ENCODE peak calls at places on chromosomes 3 and 15, in six cellular contexts. J is HepG2, P is SK-N-SH, W is GM12891, Y is GM12878, S is K562. Z is an unnamed sample.
A peak's percentile ranks its signal among the peaks of the same experiment; 100 is the strongest.

GRCh38 chr15:61736792-61737191 is 323.5 kb downstream of the VPS13C start:
- DNase-seq in S (no peak), P (no peak), J (no peak), Y (no peak), W (no peak), Z (no peak)

GRCh38 chr3:124787490-124788195 is 57.4 kb downstream of the UMPS start:
- DNase-seq in P (no peak), W (no peak), Y (no peak), S (no peak), J (no peak), Z (no peak)

GRCh38 chr15:77710637-77711036 is 77.9 kb upstream of the LINGO1 start:
- DNase-seq in W (no peak), S (no peak), P (no peak), J (no peak), Y (no peak), Z (no peak)

GRCh38 chr15:31510003-31510402 is 183.4 kb downstream of the KLF13 start:
- DNase-seq in S (no peak), P (no peak), J (no peak), Y (no peak), W (no peak), Z (no peak)

GRCh38 chr3:99319961-99320360 is 318.4 kb upstream of the COL8A1 start:
- DNase-seq in Y (no peak), W (no peak), J (no peak), S (no peak), P (no peak), Z (no peak)

GRCh38 chr15:40097968-40098476 is 10.7 kb downstream of the BMF start:
- DNase-seq in Y (no peak), S (peak; percentile 73), P (no peak), J (no peak), W (no peak), Z (no peak)

GRCh38 chr3:61358364-61358763 is 107.1 kb upstream of the FHIT start:
- DNase-seq in Y (peak; percentile 76), W (peak; percentile 17), P (peak; percentile 47), S (no peak), J (no peak), Z (peak; percentile 3)

GRCh38 chr3:86996261-86996955 is 5.5 kb upstream of the VGLL3 start:
- DNase-seq in Y (no peak), S (no peak), P (no peak), W (no peak), J (no peak), Z (no peak)

GRCh38 chr15:88636654-88637053 is 2.2 kb upstream of the ISG20 start:
- DNase-seq in J (no peak), Y (no peak), P (no peak), W (no peak), S (no peak), Z (no peak)

GRCh38 chr3:183554377-183554776 is 1.1 kb downstream of the KLHL6 start:
- DNase-seq in S (peak; percentile 37), Y (no peak), W (no peak), P (no peak), J (no peak), Z (no peak)

GRCh38 chr15:39598186-39598850 is 17.4 kb downstream of the THBS1 start:
- DNase-seq in P (no peak), Y (no peak), S (no peak), W (no peak), J (no peak), Z (no peak)

GRCh38 chr15:74826372-74826819 is at the start of gene CPLX3:
- DNase-seq in J (no peak), S (peak; percentile 36), W (no peak), Y (no peak), P (peak; percentile 62), Z (no peak)

GRCh38 chr15:26260517-26261133 is 397.5 kb upstream of the ATP10A start:
- DNase-seq in Y (no peak), J (peak; percentile 1), P (peak; percentile 59), W (peak; percentile 16), S (peak; percentile 49), Z (no peak)

GRCh38 chr3:10981961-10982360 is 10.6 kb upstream of the SLC6A1 start:
- DNase-seq in P (no peak), Y (no peak), S (no peak), J (no peak), W (no peak), Z (no peak)

GRCh38 chr3:71658131-71658530 is 67.1 kb downstream of the EIF4E3 start:
- DNase-seq in W (no peak), S (no peak), P (no peak), Y (no peak), J (no peak), Z (no peak)

GRCh38 chr15:77877869-77878577 is 199.5 kb downstream of the TBC1D2B start:
- DNase-seq in S (no peak), P (peak; percentile 66), Y (no peak), W (no peak), J (no peak), Z (no peak)

GRCh38 chr15:56028430-56028829 is 35.0 kb upstream of the NEDD4 start:
- DNase-seq in J (no peak), W (no peak), Y (no peak), S (no peak), P (no peak), Z (no peak)

GRCh38 chr3:87260270-87260669 is 16.1 kb downstream of the POU1F1 start:
- DNase-seq in S (peak; percentile 57), Y (no peak), P (peak; percentile 15), J (peak; percentile 39), W (no peak), Z (no peak)

GRCh38 chr3:12782172-12782815 is 14.2 kb upstream of the CAND2 start:
- DNase-seq in P (no peak), S (peak; percentile 82), W (no peak), J (no peak), Y (no peak), Z (no peak)

DNA sequence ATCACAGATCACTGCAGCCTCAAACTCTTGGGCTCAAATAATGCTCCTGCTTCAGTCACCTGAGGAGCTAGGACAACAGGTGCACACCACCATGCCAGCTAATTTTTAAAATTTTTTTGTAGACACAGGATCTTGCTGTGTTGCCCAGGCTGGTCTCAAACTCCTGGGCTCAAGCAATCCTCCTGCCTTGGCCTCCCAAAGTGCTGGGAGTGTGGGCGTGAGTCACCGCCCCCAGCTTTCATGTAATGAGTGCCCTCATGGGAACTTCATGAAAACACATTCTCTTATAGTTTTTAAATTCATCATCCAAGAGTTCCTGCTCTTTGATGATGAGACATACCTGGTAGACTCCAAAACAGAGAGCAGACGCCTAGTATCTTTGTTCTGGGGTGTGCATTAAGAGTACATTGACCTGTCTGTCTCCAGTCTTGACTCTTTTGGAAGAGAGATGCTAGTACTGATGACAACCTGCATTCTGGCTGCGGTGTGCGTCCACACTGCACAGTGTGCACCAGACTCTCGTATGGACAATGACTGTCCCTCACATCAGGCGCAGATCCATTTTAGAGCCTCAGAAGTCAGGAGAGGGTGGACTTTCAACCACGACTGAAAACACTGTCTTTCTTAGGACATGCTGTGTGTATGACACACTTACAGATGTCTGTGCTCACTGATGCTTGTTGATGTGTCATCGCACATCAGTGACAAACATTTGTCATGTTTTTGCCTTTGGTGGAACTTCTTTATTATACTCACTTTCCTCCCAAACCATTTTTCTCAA is 2.0 kb downstream of the NRROS start:
- DNase-seq in J (no peak), S (no peak), P (no peak), W (no peak), Y (no peak), Z (no peak)
- TF ChIP-seq POLR2AphosphoS5 in J (no peak), S (no peak), P (no peak), W (peak; percentile 64), Y (peak; percentile 67), Z (peak; percentile 21)

DNA sequence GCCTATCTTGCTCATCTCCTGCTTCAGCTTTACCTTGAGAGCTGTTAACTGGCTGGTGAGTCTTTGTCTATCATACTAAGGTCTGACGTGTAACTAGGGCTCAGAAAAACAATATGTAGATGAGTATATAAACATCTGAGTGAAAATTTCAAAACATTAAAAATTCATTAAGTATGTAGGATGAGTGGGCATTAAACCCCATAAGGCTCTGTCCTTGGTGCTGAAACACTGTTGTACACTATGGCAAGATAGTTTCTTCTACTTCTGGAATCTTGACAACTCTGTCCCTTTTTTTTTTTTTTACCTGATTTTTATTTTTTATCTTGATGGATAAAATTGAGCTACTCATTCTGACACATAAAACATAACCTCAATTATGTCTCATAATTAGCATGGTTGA is 54.4 kb downstream of the DGKG start:
- DNase-seq in J (peak; percentile 20), P (no peak), W (no peak), Y (no peak), S (peak; percentile 41), Z (no peak)
- TF ChIP-seq TAF1 in J (no peak), P (no peak), W (no peak), Y (no peak), S (no peak), Z (no peak)

GRCh38 chr3:168813261-168813660 is 717.5 kb upstream of the GOLIM4 start:
- DNase-seq in Y (no peak), P (no peak), J (no peak), W (no peak), S (no peak), Z (no peak)
- TF ChIP-seq POLR2AphosphoS5 in Y (no peak), P (no peak), J (no peak), W (no peak), S (no peak), Z (no peak)

DNA sequence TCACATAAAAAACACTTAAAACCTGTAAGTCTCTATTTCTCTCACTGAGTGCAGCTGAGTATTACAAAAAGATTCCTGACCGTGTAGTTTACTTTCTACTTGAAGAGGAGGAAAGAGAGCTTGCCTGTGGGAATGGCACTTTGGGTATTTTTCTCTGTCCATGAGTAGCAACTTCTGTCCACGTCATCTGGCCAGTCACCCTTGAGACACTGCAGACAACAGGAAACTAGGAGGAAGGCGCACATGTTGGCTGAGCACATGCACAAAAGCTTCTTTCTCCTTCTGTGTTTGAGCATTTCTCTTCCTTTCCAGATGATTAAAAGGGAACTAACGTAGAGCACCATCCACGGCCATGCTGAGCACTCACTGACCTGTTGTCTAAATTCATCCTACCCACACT is 19.7 kb downstream of the STARD5 start:
- DNase-seq in W (no peak), S (no peak), J (no peak), Y (no peak), P (no peak), Z (no peak)
- TF ChIP-seq TAF1 in W (no peak), S (no peak), J (no peak), Y (no peak), P (no peak), Z (no peak)